ENCODE peak calls at places on chromosomes 7 and 10, in five cellular contexts. One of them, this sample, is unnamed.

GRCh38 chr10:100977436-100977835 is 8.1 kb downstream of the SEMA4G start:
- DNase-seq in CD4-positive, alpha-beta T cell: no peak
- DNase-seq in PC-9: no peak
- DNase-seq in NT2/D1: no peak
- DNase-seq in endothelial cell of umbilical vein: no peak
- DNase-seq in this sample: no peak

GRCh38 chr10:103069453-103070331 is 123.4 kb downstream of the NT5C2 start:
- DNase-seq in CD4-positive, alpha-beta T cell: peak; percentile 62
- DNase-seq in PC-9: peak; percentile 40
- DNase-seq in NT2/D1: peak; percentile 27
- DNase-seq in endothelial cell of umbilical vein: peak; percentile 56
- DNase-seq in this sample: peak; percentile 47

GRCh38 chr10:86684305-86684704 is 16.0 kb downstream of the LDB3 start:
- DNase-seq in CD4-positive, alpha-beta T cell: no peak
- DNase-seq in PC-9: no peak
- DNase-seq in NT2/D1: no peak
- DNase-seq in endothelial cell of umbilical vein: no peak
- DNase-seq in this sample: no peak

GRCh38 chr10:70477661-70478162 is 855 bp upstream of the PALD1 start:
- DNase-seq in CD4-positive, alpha-beta T cell: peak; percentile 76
- DNase-seq in PC-9: peak; percentile 82
- DNase-seq in NT2/D1: no peak
- DNase-seq in endothelial cell of umbilical vein: peak; percentile 31
- DNase-seq in this sample: peak; percentile 60

GRCh38 chr7:157897686-157898085 is 560.9 kb downstream of the DNAJB6 start:
- DNase-seq in CD4-positive, alpha-beta T cell: no peak
- DNase-seq in PC-9: no peak
- DNase-seq in NT2/D1: no peak
- DNase-seq in endothelial cell of umbilical vein: no peak
- DNase-seq in this sample: no peak

GRCh38 chr7:138258194-138258554 is 181.9 kb downstream of the AKR1D1 start:
- DNase-seq in CD4-positive, alpha-beta T cell: no peak
- DNase-seq in PC-9: no peak
- DNase-seq in NT2/D1: no peak
- DNase-seq in endothelial cell of umbilical vein: no peak
- DNase-seq in this sample: no peak

GRCh38 chr10:47190802-47191450 is 109.1 kb upstream of the GDF10 start:
- DNase-seq in CD4-positive, alpha-beta T cell: no peak
- DNase-seq in PC-9: no peak
- DNase-seq in NT2/D1: no peak
- DNase-seq in endothelial cell of umbilical vein: no peak
- DNase-seq in this sample: no peak

GRCh38 chr7:105854516-105854915 is 21.9 kb downstream of the ATXN7L1 start:
- DNase-seq in CD4-positive, alpha-beta T cell: no peak
- DNase-seq in PC-9: no peak
- DNase-seq in NT2/D1: no peak
- DNase-seq in endothelial cell of umbilical vein: no peak
- DNase-seq in this sample: no peak

GRCh38 chr10:28587970-28588290 is 55.0 kb downstream of the WAC start:
- DNase-seq in CD4-positive, alpha-beta T cell: no peak
- DNase-seq in PC-9: no peak
- DNase-seq in NT2/D1: no peak
- DNase-seq in endothelial cell of umbilical vein: peak; percentile 33
- DNase-seq in this sample: no peak

GRCh38 chr7:94701555-94701973 is 45.6 kb upstream of the SGCE start:
- DNase-seq in CD4-positive, alpha-beta T cell: no peak
- DNase-seq in PC-9: peak; percentile 77
- DNase-seq in NT2/D1: peak; percentile 78
- DNase-seq in endothelial cell of umbilical vein: peak; percentile 94
- DNase-seq in this sample: no peak

GRCh38 chr7:31633894-31634494 is 53.0 kb upstream of the PPP1R17 start:
- DNase-seq in CD4-positive, alpha-beta T cell: no peak
- DNase-seq in PC-9: peak; percentile 53
- DNase-seq in NT2/D1: peak; percentile 88
- DNase-seq in endothelial cell of umbilical vein: peak; percentile 44
- DNase-seq in this sample: no peak

GRCh38 chr10:125802131-125802530 is 20.9 kb downstream of the UROS start:
- DNase-seq in CD4-positive, alpha-beta T cell: no peak
- DNase-seq in PC-9: no peak
- DNase-seq in NT2/D1: no peak
- DNase-seq in endothelial cell of umbilical vein: no peak
- DNase-seq in this sample: no peak

GRCh38 chr7:29482056-29482455 is 81.6 kb upstream of the PRR15 start:
- DNase-seq in CD4-positive, alpha-beta T cell: no peak
- DNase-seq in PC-9: no peak
- DNase-seq in NT2/D1: no peak
- DNase-seq in endothelial cell of umbilical vein: no peak
- DNase-seq in this sample: no peak

GRCh38 chr10:17278607-17279240 is 50.7 kb downstream of the VIM start:
- DNase-seq in CD4-positive, alpha-beta T cell: no peak
- DNase-seq in PC-9: no peak
- DNase-seq in NT2/D1: no peak
- DNase-seq in endothelial cell of umbilical vein: no peak
- DNase-seq in this sample: no peak

GRCh38 chr7:155558351-155558750 is 12.0 kb upstream of the CNPY1 start:
- DNase-seq in CD4-positive, alpha-beta T cell: no peak
- DNase-seq in PC-9: no peak
- DNase-seq in NT2/D1: no peak
- DNase-seq in endothelial cell of umbilical vein: no peak
- DNase-seq in this sample: no peak

GRCh38 chr7:105699568-105700236 is 118.4 kb upstream of the EFCAB10 start:
- DNase-seq in CD4-positive, alpha-beta T cell: no peak
- DNase-seq in PC-9: no peak
- DNase-seq in NT2/D1: no peak
- DNase-seq in endothelial cell of umbilical vein: no peak
- DNase-seq in this sample: no peak

GRCh38 chr10:80289451-80290287 is at the start of gene MAT1A:
- DNase-seq in CD4-positive, alpha-beta T cell: no peak
- DNase-seq in PC-9: no peak
- DNase-seq in NT2/D1: no peak
- DNase-seq in endothelial cell of umbilical vein: no peak
- DNase-seq in this sample: no peak

GRCh38 chr10:22702348-22702747 is 12.0 kb downstream of the PIP4K2A start:
- DNase-seq in CD4-positive, alpha-beta T cell: no peak
- DNase-seq in PC-9: no peak
- DNase-seq in NT2/D1: no peak
- DNase-seq in endothelial cell of umbilical vein: no peak
- DNase-seq in this sample: no peak

GRCh38 chr10:110737886-110738634 is 93.9 kb downstream of the RBM20 start:
- DNase-seq in CD4-positive, alpha-beta T cell: no peak
- DNase-seq in PC-9: no peak
- DNase-seq in NT2/D1: no peak
- DNase-seq in endothelial cell of umbilical vein: no peak
- DNase-seq in this sample: no peak

GRCh38 chr7:22197376-22197775 is 159.6 kb downstream of the RAPGEF5 start:
- DNase-seq in CD4-positive, alpha-beta T cell: no peak
- DNase-seq in PC-9: no peak
- DNase-seq in NT2/D1: no peak
- DNase-seq in endothelial cell of umbilical vein: no peak
- DNase-seq in this sample: no peak

GRCh38 chr7:30027065-30027456 is 559 bp upstream of the FKBP14 start:
- DNase-seq in CD4-positive, alpha-beta T cell: no peak
- DNase-seq in PC-9: peak; percentile 84
- DNase-seq in NT2/D1: no peak
- DNase-seq in endothelial cell of umbilical vein: peak; percentile 72
- DNase-seq in this sample: no peak

GRCh38 chr10:32226624-32227023 is 120.3 kb downstream of the EPC1 start:
- DNase-seq in CD4-positive, alpha-beta T cell: no peak
- DNase-seq in PC-9: no peak
- DNase-seq in NT2/D1: no peak
- DNase-seq in endothelial cell of umbilical vein: no peak
- DNase-seq in this sample: no peak

GRCh38 chr10:120950103-120950561 is 99.0 kb downstream of the WDR11 start:
- DNase-seq in CD4-positive, alpha-beta T cell: no peak
- DNase-seq in PC-9: no peak
- DNase-seq in NT2/D1: no peak
- DNase-seq in endothelial cell of umbilical vein: no peak
- DNase-seq in this sample: no peak

GRCh38 chr10:37948210-37948609 is 28.2 kb downstream of the ZNF25 start:
- DNase-seq in CD4-positive, alpha-beta T cell: no peak
- DNase-seq in PC-9: no peak
- DNase-seq in NT2/D1: no peak
- DNase-seq in endothelial cell of umbilical vein: no peak
- DNase-seq in this sample: no peak

GRCh38 chr10:80501381-80501912 is 36.3 kb upstream of the SH2D4B start:
- DNase-seq in CD4-positive, alpha-beta T cell: no peak
- DNase-seq in PC-9: peak; percentile 90
- DNase-seq in NT2/D1: no peak
- DNase-seq in endothelial cell of umbilical vein: no peak
- DNase-seq in this sample: no peak

GRCh38 chr10:5958680-5959079 is 18.7 kb downstream of the IL15RA start:
- DNase-seq in CD4-positive, alpha-beta T cell: no peak
- DNase-seq in PC-9: peak; percentile 73
- DNase-seq in NT2/D1: no peak
- DNase-seq in endothelial cell of umbilical vein: no peak
- DNase-seq in this sample: no peak

GRCh38 chr10:120741415-120741814 is 109.7 kb upstream of the WDR11 start:
- DNase-seq in CD4-positive, alpha-beta T cell: no peak
- DNase-seq in PC-9: no peak
- DNase-seq in NT2/D1: no peak
- DNase-seq in endothelial cell of umbilical vein: no peak
- DNase-seq in this sample: no peak

GRCh38 chr10:127467793-127468192 is 81.3 kb upstream of the NPS start:
- DNase-seq in CD4-positive, alpha-beta T cell: no peak
- DNase-seq in PC-9: no peak
- DNase-seq in NT2/D1: no peak
- DNase-seq in endothelial cell of umbilical vein: no peak
- DNase-seq in this sample: no peak

GRCh38 chr7:95577137-95577536 is 19.2 kb downstream of the PDK4 start:
- DNase-seq in CD4-positive, alpha-beta T cell: no peak
- DNase-seq in PC-9: no peak
- DNase-seq in NT2/D1: peak; percentile 33
- DNase-seq in endothelial cell of umbilical vein: no peak
- DNase-seq in this sample: no peak

GRCh38 chr10:34299105-34299611 is 515.9 kb downstream of the PARD3 start:
- DNase-seq in CD4-positive, alpha-beta T cell: no peak
- DNase-seq in PC-9: no peak
- DNase-seq in NT2/D1: no peak
- DNase-seq in endothelial cell of umbilical vein: peak; percentile 80
- DNase-seq in this sample: no peak

GRCh38 chr7:138842111-138842510 is 44.1 kb upstream of the ATP6V0A4 start:
- DNase-seq in CD4-positive, alpha-beta T cell: no peak
- DNase-seq in PC-9: no peak
- DNase-seq in NT2/D1: peak; percentile 23
- DNase-seq in endothelial cell of umbilical vein: no peak
- DNase-seq in this sample: no peak

GRCh38 chr7:15687645-15688025 is 1.2 kb upstream of the MEOX2 start:
- DNase-seq in CD4-positive, alpha-beta T cell: no peak
- DNase-seq in PC-9: no peak
- DNase-seq in NT2/D1: no peak
- DNase-seq in endothelial cell of umbilical vein: peak; percentile 37
- DNase-seq in this sample: no peak

GRCh38 chr10:123480845-123481244 is 185.3 kb upstream of the GPR26 start:
- DNase-seq in CD4-positive, alpha-beta T cell: no peak
- DNase-seq in PC-9: no peak
- DNase-seq in NT2/D1: no peak
- DNase-seq in endothelial cell of umbilical vein: no peak
- DNase-seq in this sample: no peak

GRCh38 chr10:123480344-123480743 is 185.8 kb upstream of the GPR26 start:
- DNase-seq in CD4-positive, alpha-beta T cell: no peak
- DNase-seq in PC-9: no peak
- DNase-seq in NT2/D1: no peak
- DNase-seq in endothelial cell of umbilical vein: no peak
- DNase-seq in this sample: no peak

GRCh38 chr10:123474700-123475099 is 191.5 kb upstream of the GPR26 start:
- DNase-seq in CD4-positive, alpha-beta T cell: no peak
- DNase-seq in PC-9: no peak
- DNase-seq in NT2/D1: no peak
- DNase-seq in endothelial cell of umbilical vein: no peak
- DNase-seq in this sample: no peak

GRCh38 chr10:123475466-123475865 is 190.7 kb upstream of the GPR26 start:
- DNase-seq in CD4-positive, alpha-beta T cell: no peak
- DNase-seq in PC-9: no peak
- DNase-seq in NT2/D1: no peak
- DNase-seq in endothelial cell of umbilical vein: no peak
- DNase-seq in this sample: no peak

GRCh38 chr10:123478112-123478511 is 188.0 kb upstream of the GPR26 start:
- DNase-seq in CD4-positive, alpha-beta T cell: no peak
- DNase-seq in PC-9: no peak
- DNase-seq in NT2/D1: no peak
- DNase-seq in endothelial cell of umbilical vein: no peak
- DNase-seq in this sample: no peak
- H3K9me3 ChIP-seq in CD4-positive, alpha-beta T cell: no peaks in the 10 kb centered on the region
- H3K9me3 ChIP-seq in PC-9: no peaks in the 10 kb centered on the region
- H3K9me3 ChIP-seq in NT2/D1: no peaks in the 10 kb centered on the region
- H3K9me3 ChIP-seq in endothelial cell of umbilical vein: no peaks in the 10 kb centered on the region
- H3K9me3 ChIP-seq in this sample: no peaks in the 10 kb centered on the region

GRCh38 chr7:56479136-56479535 is 362.9 kb upstream of the NUPR2 start:
- DNase-seq in CD4-positive, alpha-beta T cell: no peak
- DNase-seq in PC-9: no peak
- DNase-seq in NT2/D1: no peak
- DNase-seq in endothelial cell of umbilical vein: no peak
- DNase-seq in this sample: no peak
- H3K9me3 ChIP-seq in CD4-positive, alpha-beta T cell: peaks cover 73% of the 10 kb centered on the region
- H3K9me3 ChIP-seq in PC-9: peaks cover 8% of the 10 kb centered on the region
- H3K9me3 ChIP-seq in NT2/D1: peaks cover 61% of the 10 kb centered on the region
- H3K9me3 ChIP-seq in endothelial cell of umbilical vein: peaks cover 18% of the 10 kb centered on the region
- H3K9me3 ChIP-seq in this sample: peaks cover 2% of the 10 kb centered on the region

GRCh38 chr7:63113713-63114285 is 884.9 kb upstream of the ZNF722 start:
- DNase-seq in CD4-positive, alpha-beta T cell: no peak
- DNase-seq in PC-9: no peak
- DNase-seq in NT2/D1: no peak
- DNase-seq in endothelial cell of umbilical vein: no peak
- DNase-seq in this sample: no peak
- H3K9me3 ChIP-seq in CD4-positive, alpha-beta T cell: no peaks in the 10 kb centered on the region
- H3K9me3 ChIP-seq in PC-9: no peaks in the 10 kb centered on the region
- H3K9me3 ChIP-seq in NT2/D1: no peaks in the 10 kb centered on the region
- H3K9me3 ChIP-seq in endothelial cell of umbilical vein: no peaks in the 10 kb centered on the region
- H3K9me3 ChIP-seq in this sample: peaks cover 3% of the 10 kb centered on the region

GRCh38 chr10:133438711-133439273 is 14.4 kb upstream of the SPRN start:
- DNase-seq in CD4-positive, alpha-beta T cell: no peak
- DNase-seq in PC-9: no peak
- DNase-seq in NT2/D1: no peak
- DNase-seq in endothelial cell of umbilical vein: peak; percentile 19
- DNase-seq in this sample: no peak
- H3K9me3 ChIP-seq in CD4-positive, alpha-beta T cell: no peaks in the 10 kb centered on the region
- H3K9me3 ChIP-seq in PC-9: no peaks in the 10 kb centered on the region
- H3K9me3 ChIP-seq in NT2/D1: peaks cover 8% of the 10 kb centered on the region
- H3K9me3 ChIP-seq in endothelial cell of umbilical vein: no peaks in the 10 kb centered on the region
- H3K9me3 ChIP-seq in this sample: no peaks in the 10 kb centered on the region

GRCh38 chr7:67863911-67864310 is 867.3 kb downstream of the TYW1 start:
- DNase-seq in CD4-positive, alpha-beta T cell: no peak
- DNase-seq in PC-9: no peak
- DNase-seq in NT2/D1: no peak
- DNase-seq in endothelial cell of umbilical vein: no peak
- DNase-seq in this sample: no peak
- H3K9me3 ChIP-seq in CD4-positive, alpha-beta T cell: peaks cover 15% of the 10 kb centered on the region
- H3K9me3 ChIP-seq in PC-9: no peaks in the 10 kb centered on the region
- H3K9me3 ChIP-seq in NT2/D1: peaks cover 11% of the 10 kb centered on the region
- H3K9me3 ChIP-seq in endothelial cell of umbilical vein: no peaks in the 10 kb centered on the region
- H3K9me3 ChIP-seq in this sample: no peaks in the 10 kb centered on the region

DNA sequence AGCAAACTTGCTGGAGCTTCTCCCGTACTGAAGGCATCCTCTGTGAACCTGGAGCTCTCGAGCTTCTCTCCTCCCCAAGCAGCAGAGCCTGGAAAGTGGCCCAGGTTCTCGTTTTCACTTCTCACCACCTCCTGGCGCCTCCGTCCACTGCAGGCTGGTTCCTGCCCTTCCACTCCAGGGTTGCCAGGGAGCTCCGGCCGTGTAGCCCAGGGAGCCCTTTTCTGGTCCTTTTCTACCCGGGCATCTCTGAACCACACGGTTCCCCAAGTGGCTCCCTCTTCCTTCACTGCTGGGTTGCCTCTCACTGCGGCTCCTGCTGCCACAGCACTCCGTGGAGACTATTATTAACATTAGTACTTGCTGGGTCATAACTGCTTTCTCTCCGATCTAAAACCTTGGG is 208.6 kb upstream of the PPP2R2D start:
- DNase-seq in CD4-positive, alpha-beta T cell: no peak
- DNase-seq in PC-9: no peak
- DNase-seq in NT2/D1: no peak
- DNase-seq in endothelial cell of umbilical vein: no peak
- DNase-seq in this sample: no peak
- H3K9me3 ChIP-seq in CD4-positive, alpha-beta T cell: no peaks in the 10 kb centered on the region
- H3K9me3 ChIP-seq in PC-9: no peaks in the 10 kb centered on the region
- H3K9me3 ChIP-seq in NT2/D1: no peaks in the 10 kb centered on the region
- H3K9me3 ChIP-seq in endothelial cell of umbilical vein: peaks cover 6% of the 10 kb centered on the region
- H3K9me3 ChIP-seq in this sample: no peaks in the 10 kb centered on the region